ENCODE peak calls at places on chromosome 11, in nine cellular contexts. Z, F, D, Q, I, P, R, H and U are unnamed samples.
A peak's percentile ranks its signal among the peaks of the same experiment; 100 is the strongest.

GRCh38 chr11:1928891-1929541 is 9.5 kb downstream of the TNNT3 start:
- DNase-seq in Z (no peak), F (no peak), D (no peak), Q (no peak), I (no peak), P (no peak), R (no peak), H (peak; percentile 52), U (peak; percentile 70)

GRCh38 chr11:76054330-76054729 is 152.0 kb downstream of the WNT11 start:
- DNase-seq in Z (no peak), F (no peak), D (no peak), Q (no peak), I (no peak), P (no peak), R (no peak), H (no peak), U (no peak)

GRCh38 chr11:111510311-111510710 is 1.9 kb downstream of the BTG4 start:
- DNase-seq in Z (no peak), F (no peak), D (no peak), Q (no peak), I (no peak), P (no peak), R (no peak), H (no peak), U (no peak)

GRCh38 chr11:115644846-115645245 is 140.6 kb upstream of the CADM1 start:
- DNase-seq in Z (no peak), F (no peak), D (no peak), Q (no peak), I (no peak), P (no peak), R (no peak), H (no peak), U (no peak)

GRCh38 chr11:291281-292210 is 2.6 kb downstream of the PGGHG start:
- DNase-seq in Z (peak; percentile 76), F (peak; percentile 74), D (peak; percentile 65), Q (no peak), I (no peak), P (no peak), R (no peak), H (peak; percentile 63), U (peak; percentile 57)

GRCh38 chr11:131095501-131096185 is 179.4 kb upstream of the SNX19 start:
- DNase-seq in Z (no peak), F (no peak), D (no peak), Q (no peak), I (no peak), P (no peak), R (no peak), H (no peak), U (no peak)

GRCh38 chr11:124441081-124441480 is 4.4 kb downstream of the OR8B8 start:
- DNase-seq in Z (no peak), F (no peak), D (no peak), Q (no peak), I (no peak), P (no peak), R (no peak), H (no peak), U (no peak)

GRCh38 chr11:69108030-69108429 is 47.7 kb upstream of the SMIM38 start:
- DNase-seq in Z (no peak), F (peak; percentile 65), D (no peak), Q (no peak), I (no peak), P (no peak), R (no peak), H (no peak), U (no peak)

GRCh38 chr11:71364176-71364671 is 84.0 kb downstream of the DHCR7 start:
- DNase-seq in Z (no peak), F (peak; percentile 60), D (no peak), Q (no peak), I (no peak), P (no peak), R (no peak), H (no peak), U (peak; percentile 24)

GRCh38 chr11:60985991-60986915 is 14.8 kb downstream of the CD6 start:
- DNase-seq in Z (peak; percentile 91), F (no peak), D (no peak), Q (peak; percentile 60), I (no peak), P (no peak), R (no peak), H (peak; percentile 79), U (no peak)

GRCh38 chr11:130592056-130592455 is 143.6 kb downstream of the ADAMTS15 start:
- DNase-seq in Z (no peak), F (no peak), D (no peak), Q (no peak), I (no peak), P (no peak), R (no peak), H (no peak), U (no peak)

GRCh38 chr11:92556435-92556834 is 331.8 kb downstream of the FAT3 start:
- DNase-seq in Z (no peak), F (no peak), D (no peak), Q (no peak), I (no peak), P (no peak), R (no peak), H (no peak), U (no peak)

GRCh38 chr11:115605397-115606222 is 101.4 kb upstream of the CADM1 start:
- DNase-seq in Z (no peak), F (no peak), D (no peak), Q (no peak), I (no peak), P (no peak), R (no peak), H (no peak), U (no peak)

GRCh38 chr11:32884770-32885384 is 7.7 kb upstream of the QSER1 start:
- DNase-seq in Z (no peak), F (no peak), D (no peak), Q (no peak), I (no peak), P (no peak), R (no peak), H (no peak), U (no peak)

GRCh38 chr11:70860855-70861254 is 391.5 kb downstream of the SHANK2 start:
- DNase-seq in Z (no peak), F (no peak), D (no peak), Q (no peak), I (no peak), P (no peak), R (no peak), H (no peak), U (no peak)

GRCh38 chr11:75733346-75734107 is 15.9 kb downstream of the MOGAT2 start:
- DNase-seq in Z (no peak), F (no peak), D (no peak), Q (no peak), I (no peak), P (peak; percentile 62), R (no peak), H (peak; percentile 74), U (peak; percentile 62)

GRCh38 chr11:19552100-19552499 is 160.5 kb upstream of the NAV2 start:
- DNase-seq in Z (no peak), F (no peak), D (no peak), Q (no peak), I (no peak), P (no peak), R (no peak), H (no peak), U (no peak)

GRCh38 chr11:31870609-31871309 is 59.6 kb upstream of the PAX6 start:
- DNase-seq in Z (no peak), F (no peak), D (no peak), Q (peak; percentile 45), I (peak; percentile 61), P (no peak), R (no peak), H (no peak), U (peak; percentile 24)

GRCh38 chr11:60130496-60130895 is 42.0 kb downstream of the MS4A2 start:
- DNase-seq in Z (no peak), F (no peak), D (no peak), Q (no peak), I (peak; percentile 47), P (no peak), R (peak; percentile 23), H (no peak), U (no peak)

GRCh38 chr11:115624065-115624464 is 119.8 kb upstream of the CADM1 start:
- DNase-seq in Z (no peak), F (no peak), D (no peak), Q (no peak), I (no peak), P (no peak), R (no peak), H (no peak), U (no peak)

GRCh38 chr11:76672431-76673163 is 2.0 kb upstream of the LRRC32 start:
- DNase-seq in Z (peak; percentile 94), F (peak; percentile 75), D (no peak), Q (peak; percentile 56), I (no peak), P (no peak), R (no peak), H (no peak), U (peak; percentile 55)

GRCh38 chr11:94002226-94002625 is 18.9 kb upstream of the HEPHL1 start:
- DNase-seq in Z (no peak), F (no peak), D (no peak), Q (no peak), I (no peak), P (no peak), R (no peak), H (no peak), U (no peak)

DNA sequence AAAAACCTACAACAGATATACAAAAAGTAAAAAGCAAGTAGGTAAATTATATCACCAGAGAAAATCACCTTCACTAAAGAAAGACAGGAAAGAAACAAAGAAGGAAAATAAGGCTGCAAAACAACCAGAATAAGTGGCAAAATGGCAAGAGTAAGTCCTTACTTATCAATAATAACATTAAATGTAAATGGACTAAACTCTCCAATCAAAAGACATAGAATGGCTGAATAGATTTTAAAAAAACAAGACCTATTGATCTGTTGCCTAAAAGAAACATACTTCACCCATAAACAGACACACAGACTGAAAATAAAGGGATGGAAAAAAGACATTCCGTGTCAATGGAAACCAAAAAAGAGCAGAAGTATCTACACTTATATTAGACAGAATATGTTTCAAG is 695.7 kb upstream of the FAT3 start:
- DNase-seq in Z (no peak), F (no peak), D (no peak), Q (no peak), I (no peak), P (no peak), R (no peak), H (no peak), U (no peak)
- H3K9me3 ChIP-seq in Z (no peaks in the 10 kb centered on the region), F (no peaks in the 10 kb centered on the region), D (no peaks in the 10 kb centered on the region), Q (no peaks in the 10 kb centered on the region), I (no peaks in the 10 kb centered on the region), P (no peaks in the 10 kb centered on the region), R (no peaks in the 10 kb centered on the region), H (no peaks in the 10 kb centered on the region), U (no peaks in the 10 kb centered on the region)

GRCh38 chr11:64208796-64209562 is 2.5 kb downstream of the FERMT3 start:
- DNase-seq in Z (no peak), F (no peak), D (no peak), Q (no peak), I (no peak), P (no peak), R (no peak), H (peak; percentile 63), U (no peak)
- H3K4me3 ChIP-seq in Z (no peak overlapping the region), F (no peak overlapping the region), D (no peak overlapping the region), Q (no peak overlapping the region), I (no peak overlapping the region), P (no peak overlapping the region), R (no peak overlapping the region), H (no peak overlapping the region), U (no peak overlapping the region)

GRCh38 chr11:3367221-3367620 is 11.7 kb downstream of the ZNF195 start:
- DNase-seq in Z (no peak), F (no peak), D (no peak), Q (no peak), I (no peak), P (no peak), R (no peak), H (no peak), U (no peak)
- H3K9me3 ChIP-seq in Z (peaks cover 8% of the 10 kb centered on the region), F (peaks cover 2% of the 10 kb centered on the region), D (peaks cover 8% of the 10 kb centered on the region), Q (peaks cover 58% of the 10 kb centered on the region), I (no peaks in the 10 kb centered on the region), P (peaks cover 6% of the 10 kb centered on the region), R (peaks cover 6% of the 10 kb centered on the region), H (peaks cover 15% of the 10 kb centered on the region), U (peaks cover 4% of the 10 kb centered on the region)

GRCh38 chr11:82858133-82858532 is 42.1 kb downstream of the PRCP start:
- DNase-seq in Z (no peak), F (no peak), D (no peak), Q (no peak), I (no peak), P (no peak), R (no peak), H (no peak), U (no peak)
- H3K4me3 ChIP-seq in Z (no peak overlapping the region), F (no peak overlapping the region), D (no peak overlapping the region), Q (no peak overlapping the region), I (no peak overlapping the region), P (no peak overlapping the region), R (no peak overlapping the region), H (no peak overlapping the region), U (no peak overlapping the region)